ENCODE peak calls at places on chromosome 13, in six cellular contexts. H is neuronal stem cell, A is H9, W is IMR-90, U is trophoblast cell, X is H1. E is an unnamed sample.
A peak's percentile ranks its signal among the peaks of the same experiment; 100 is the strongest.

GRCh38 chr13:111370570-111371150 is 50.2 kb downstream of the TEX29 start:
- DNase-seq in H (no peak), A (no peak), W (no peak), U (no peak), X (no peak), E (no peak)

GRCh38 chr13:98648141-98648540 is 71.2 kb upstream of the STK24 start:
- DNase-seq in H (no peak), A (no peak), W (no peak), U (no peak), X (no peak), E (no peak)

GRCh38 chr13:74683411-74683810 is 549.2 kb upstream of the KLF12 start:
- DNase-seq in H (no peak), A (no peak), W (no peak), U (no peak), X (no peak), E (no peak)

GRCh38 chr13:45838171-45838745 is 13.3 kb downstream of the SIAH3 start:
- DNase-seq in H (no peak), A (no peak), W (no peak), U (no peak), X (no peak), E (no peak)

GRCh38 chr13:110923086-110923485 is 8.2 kb upstream of the ANKRD10 start:
- DNase-seq in H (no peak), A (peak; percentile 20), W (no peak), U (no peak), X (peak; percentile 38), E (no peak)

GRCh38 chr13:99033814-99034213 is 56.0 kb upstream of the DOCK9 start:
- DNase-seq in H (peak; percentile 5), A (no peak), W (peak; percentile 28), U (peak; percentile 51), X (no peak), E (peak; percentile 48)

GRCh38 chr13:90968510-90968909 is 379.0 kb upstream of the MIR17HG start:
- DNase-seq in H (peak; percentile 5), A (peak; percentile 48), W (no peak), U (no peak), X (peak; percentile 50), E (peak; percentile 36)

GRCh38 chr13:39302855-39303254 is 264.6 kb downstream of the NHLRC3 start:
- DNase-seq in H (no peak), A (no peak), W (no peak), U (peak; percentile 68), X (no peak), E (no peak)

GRCh38 chr13:101157261-101157660 is 259.0 kb downstream of the NALCN start:
- DNase-seq in H (no peak), A (no peak), W (no peak), U (peak; percentile 14), X (no peak), E (no peak)

GRCh38 chr13:97945792-97946419 is 7.6 kb upstream of the IPO5 start:
- DNase-seq in H (no peak), A (no peak), W (peak; percentile 20), U (no peak), X (no peak), E (no peak)

GRCh38 chr13:99352351-99353271 is 45.4 kb upstream of the GPR183 start:
- DNase-seq in H (no peak), A (no peak), W (no peak), U (peak; percentile 44), X (peak; percentile 36), E (no peak)

GRCh38 chr13:97659602-97660001 is 225.6 kb downstream of the RAP2A start:
- DNase-seq in H (peak; percentile 23), A (no peak), W (peak; percentile 21), U (no peak), X (no peak), E (peak; percentile 16)

GRCh38 chr13:20654156-20654555 is 49.3 kb upstream of the IL17D start:
- DNase-seq in H (no peak), A (no peak), W (peak; percentile 53), U (no peak), X (no peak), E (no peak)

GRCh38 chr13:20053016-20053415 is 94.5 kb downstream of the ZMYM2 start:
- DNase-seq in H (no peak), A (no peak), W (no peak), U (peak; percentile 8), X (no peak), E (no peak)

GRCh38 chr13:40798380-40798779 is 9.0 kb downstream of the SLC25A15 start:
- DNase-seq in H (no peak), A (no peak), W (no peak), U (no peak), X (no peak), E (no peak)

GRCh38 chr13:31049833-31050232 is 111.9 kb downstream of the HSPH1 start:
- DNase-seq in H (no peak), A (no peak), W (no peak), U (no peak), X (no peak), E (no peak)

GRCh38 chr13:33817843-33818661 is at the start of gene RFC3:
- DNase-seq in H (peak; percentile 86), A (peak; percentile 88), W (peak; percentile 95), U (peak; percentile 99), X (peak; percentile 89), E (peak; percentile 96)

GRCh38 chr13:102234618-102235017 is 167.2 kb downstream of the FGF14 start:
- DNase-seq in H (no peak), A (no peak), W (peak; percentile 1), U (peak; percentile 71), X (no peak), E (no peak)

GRCh38 chr13:43269037-43269476 is 245.7 kb downstream of the DNAJC15 start:
- DNase-seq in H (no peak), A (no peak), W (peak; percentile 98), U (peak; percentile 93), X (no peak), E (peak; percentile 94)

GRCh38 chr13:66994097-66994496 is 236.0 kb downstream of the PCDH9 start:
- DNase-seq in H (peak; percentile 65), A (peak; percentile 85), W (peak; percentile 52), U (peak; percentile 3), X (peak; percentile 85), E (peak; percentile 76)

GRCh38 chr13:24151864-24152263 is 8.7 kb upstream of the SPATA13 start:
- DNase-seq in H (no peak), A (no peak), W (no peak), U (no peak), X (no peak), E (no peak)

GRCh38 chr13:24680258-24680920 is at the start of gene ATP12A:
- DNase-seq in H (peak; percentile 46), A (peak; percentile 84), W (no peak), U (peak; percentile 45), X (peak; percentile 90), E (no peak)

GRCh38 chr13:45527699-45528462 is 63.1 kb downstream of the COG3 start:
- DNase-seq in H (no peak), A (no peak), W (peak; percentile 74), U (peak; percentile 70), X (no peak), E (peak; percentile 64)

GRCh38 chr13:44801990-44802389 is 187.3 kb downstream of the NUFIP1 start:
- DNase-seq in H (no peak), A (no peak), W (peak; percentile 89), U (no peak), X (no peak), E (peak; percentile 81)

DNA sequence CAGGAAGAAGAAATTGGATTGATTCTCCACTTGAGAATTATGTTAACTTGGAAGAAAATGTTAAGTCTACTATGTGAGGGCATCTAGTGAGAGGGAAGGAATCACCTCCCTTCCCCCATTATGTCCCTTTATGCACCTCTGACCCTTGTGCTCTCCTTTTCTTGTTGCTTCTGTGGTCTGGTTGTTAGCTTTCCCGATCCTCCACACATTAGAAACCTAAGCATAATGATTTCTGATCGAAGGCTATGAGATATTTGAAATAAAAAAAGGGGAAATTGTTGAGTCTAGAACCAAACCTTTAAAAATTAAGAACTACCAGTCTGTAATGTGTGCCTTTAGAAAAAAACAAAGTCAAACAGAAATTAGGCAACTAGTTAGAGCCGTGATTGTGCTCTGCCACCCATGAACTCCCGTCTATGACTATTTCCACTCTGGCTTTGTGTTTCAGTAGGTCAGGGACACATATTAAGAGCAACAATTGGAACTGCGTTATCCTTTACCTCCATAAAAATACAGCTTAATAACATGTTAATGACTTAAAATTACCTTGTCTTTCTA is 463 bp upstream of the GPC6 start:
- DNase-seq in H (peak; percentile 47), A (no peak), W (no peak), U (no peak), X (no peak), E (no peak)
- H2AFZ ChIP-seq in H (peak overlapping the region; percentile 96), A (no peak overlapping the region), W (no peak overlapping the region), U (no peak overlapping the region), X (no peak overlapping the region), E (no peak overlapping the region)

GRCh38 chr13:72931311-72931710 is 127.5 kb upstream of the KLF5 start:
- DNase-seq in H (no peak), A (no peak), W (no peak), U (peak; percentile 50), X (no peak), E (no peak)

DNA sequence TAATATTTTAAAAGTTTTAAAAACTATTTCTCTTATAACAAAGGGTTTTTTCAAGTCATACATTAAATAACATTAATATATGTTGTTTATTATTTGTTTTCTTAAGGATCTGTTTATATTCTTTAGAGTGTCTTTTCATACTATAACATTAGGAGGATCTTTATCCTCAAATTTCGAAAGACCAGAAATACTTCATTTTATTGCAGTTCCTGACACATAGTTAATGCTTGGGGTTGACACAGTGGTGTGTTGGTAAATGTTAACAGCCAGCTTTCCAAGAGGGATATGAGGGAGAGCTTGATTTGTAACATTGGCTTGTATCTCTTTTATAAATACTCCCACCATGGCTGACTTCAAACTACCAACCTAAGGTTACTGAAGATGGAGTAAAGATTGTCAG is 126.6 kb upstream of the KLF5 start:
- DNase-seq in H (no peak), A (no peak), W (no peak), U (peak; percentile 65), X (no peak), E (no peak)
- H3K14ac ChIP-seq in H (no peak overlapping the region), A (no peak overlapping the region), W (no peak overlapping the region), U (no peak overlapping the region), X (no peak overlapping the region), E (no peak overlapping the region)

DNA sequence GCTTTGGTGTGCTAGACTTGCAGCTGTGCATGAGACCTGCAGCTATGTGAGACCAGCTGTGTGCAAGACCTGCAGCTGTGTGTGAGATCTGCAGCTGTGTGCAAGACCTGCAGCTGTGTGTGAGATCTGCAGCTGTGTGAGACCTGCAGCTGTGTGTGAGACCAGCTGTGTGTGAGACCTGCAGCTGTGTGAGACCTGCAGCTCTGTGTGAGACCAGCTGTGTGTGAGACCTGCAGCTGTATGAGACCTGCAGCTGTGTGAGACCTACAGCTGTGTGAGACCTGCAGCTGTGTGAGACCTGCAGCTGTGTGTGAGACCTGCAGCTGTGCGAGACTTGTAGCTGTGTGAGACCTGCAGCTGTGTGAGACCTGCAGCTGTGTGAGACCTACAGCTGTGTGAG is 6.7 kb upstream of the DCUN1D2 start:
- DNase-seq in H (no peak), A (no peak), W (peak; percentile 21), U (no peak), X (no peak), E (no peak)
- H2AFZ ChIP-seq in H (no peak overlapping the region), A (no peak overlapping the region), W (no peak overlapping the region), U (no peak overlapping the region), X (no peak overlapping the region), E (no peak overlapping the region)

DNA sequence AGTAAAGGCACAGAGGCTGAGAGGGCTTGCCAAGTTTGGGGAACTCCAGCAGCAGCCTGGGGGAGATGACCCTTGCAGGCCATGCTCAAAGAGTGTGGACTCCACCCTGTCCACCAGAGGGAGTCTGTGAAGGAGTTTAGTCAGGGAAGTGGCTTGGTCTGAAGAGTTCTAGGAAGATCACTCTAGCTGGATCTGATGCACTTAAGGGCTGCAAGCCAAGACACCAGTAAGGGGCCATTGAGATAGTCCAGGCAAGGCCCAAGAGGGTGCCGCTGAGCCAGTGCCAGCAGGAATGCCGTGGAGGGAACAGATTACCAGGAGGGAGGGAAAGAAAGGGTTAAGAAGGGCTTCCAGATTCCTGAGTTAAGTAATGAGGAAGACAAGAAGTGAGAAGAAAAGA is 68.7 kb downstream of the ZAR1L start:
- DNase-seq in H (peak; percentile 60), A (peak; percentile 84), W (peak; percentile 76), U (peak; percentile 82), X (peak; percentile 80), E (peak; percentile 78)
- H3K14ac ChIP-seq in H (no peak overlapping the region), A (no peak overlapping the region), W (no peak overlapping the region), U (no peak overlapping the region), X (no peak overlapping the region), E (no peak overlapping the region)